ENCODE peak calls at places on chromosomes 5 and 9, in ten cellular contexts. One of them, this sample, is unnamed.

GRCh38 chr5:59972043-59972442 is 78.5 kb upstream of the PDE4D start:
- DNase-seq in HCT116: no peak
- DNase-seq in SHP77: no peak
- DNase-seq in skeletal muscle cell: no peak
- DNase-seq in fibroblast of lung: no peak
- DNase-seq in GDM1: no peak
- DNase-seq in progenitor cell of endocrine pancreas: no peak
- DNase-seq in AG09319: no peak
- DNase-seq in COR-L47: no peak
- DNase-seq in lower leg skin: no peak
- DNase-seq in this sample: no peak

GRCh38 chr9:114015607-114016006 is 62.5 kb downstream of the AMBP start:
- DNase-seq in HCT116: no peak
- DNase-seq in SHP77: no peak
- DNase-seq in skeletal muscle cell: no peak
- DNase-seq in fibroblast of lung: no peak
- DNase-seq in GDM1: no peak
- DNase-seq in progenitor cell of endocrine pancreas: peak; percentile 8
- DNase-seq in AG09319: no peak
- DNase-seq in COR-L47: no peak
- DNase-seq in lower leg skin: no peak
- DNase-seq in this sample: no peak

GRCh38 chr9:84817011-84817410 is 147.5 kb downstream of the NTRK2 start:
- DNase-seq in HCT116: no peak
- DNase-seq in SHP77: no peak
- DNase-seq in skeletal muscle cell: no peak
- DNase-seq in fibroblast of lung: no peak
- DNase-seq in GDM1: no peak
- DNase-seq in progenitor cell of endocrine pancreas: no peak
- DNase-seq in AG09319: no peak
- DNase-seq in COR-L47: no peak
- DNase-seq in lower leg skin: no peak
- DNase-seq in this sample: no peak

GRCh38 chr9:111037744-111038335 is 430 bp downstream of the LPAR1 start:
- DNase-seq in HCT116: peak; percentile 3
- DNase-seq in SHP77: no peak
- DNase-seq in skeletal muscle cell: no peak
- DNase-seq in fibroblast of lung: peak; percentile 44
- DNase-seq in GDM1: peak; percentile 56
- DNase-seq in progenitor cell of endocrine pancreas: peak; percentile 60
- DNase-seq in AG09319: no peak
- DNase-seq in COR-L47: no peak
- DNase-seq in lower leg skin: no peak
- DNase-seq in this sample: no peak

GRCh38 chr9:133474215-133474614 is 4.7 kb downstream of the SLC2A6 start:
- DNase-seq in HCT116: no peak
- DNase-seq in SHP77: no peak
- DNase-seq in skeletal muscle cell: no peak
- DNase-seq in fibroblast of lung: no peak
- DNase-seq in GDM1: peak; percentile 67
- DNase-seq in progenitor cell of endocrine pancreas: no peak
- DNase-seq in AG09319: no peak
- DNase-seq in COR-L47: no peak
- DNase-seq in lower leg skin: no peak
- DNase-seq in this sample: no peak

GRCh38 chr5:151770383-151771258 is 1.1 kb upstream of the G3BP1 start:
- DNase-seq in HCT116: no peak
- DNase-seq in SHP77: peak; percentile 73
- DNase-seq in skeletal muscle cell: peak; percentile 39
- DNase-seq in fibroblast of lung: peak; percentile 66
- DNase-seq in GDM1: peak; percentile 81
- DNase-seq in progenitor cell of endocrine pancreas: no peak
- DNase-seq in AG09319: peak; percentile 30
- DNase-seq in COR-L47: peak; percentile 79
- DNase-seq in lower leg skin: peak; percentile 74
- DNase-seq in this sample: no peak

GRCh38 chr5:112784726-112785125 is 47.0 kb downstream of the APC start:
- DNase-seq in HCT116: no peak
- DNase-seq in SHP77: no peak
- DNase-seq in skeletal muscle cell: no peak
- DNase-seq in fibroblast of lung: peak; percentile 29
- DNase-seq in GDM1: no peak
- DNase-seq in progenitor cell of endocrine pancreas: no peak
- DNase-seq in AG09319: no peak
- DNase-seq in COR-L47: no peak
- DNase-seq in lower leg skin: no peak
- DNase-seq in this sample: no peak

GRCh38 chr9:18910435-18910834 is 122.6 kb downstream of the SAXO1 start:
- DNase-seq in HCT116: no peak
- DNase-seq in SHP77: no peak
- DNase-seq in skeletal muscle cell: no peak
- DNase-seq in fibroblast of lung: peak; percentile 65
- DNase-seq in GDM1: no peak
- DNase-seq in progenitor cell of endocrine pancreas: no peak
- DNase-seq in AG09319: no peak
- DNase-seq in COR-L47: no peak
- DNase-seq in lower leg skin: no peak
- DNase-seq in this sample: no peak

GRCh38 chr9:98874721-98875255 is 67.3 kb downstream of the GALNT12 start:
- DNase-seq in HCT116: no peak
- DNase-seq in SHP77: no peak
- DNase-seq in skeletal muscle cell: no peak
- DNase-seq in fibroblast of lung: no peak
- DNase-seq in GDM1: no peak
- DNase-seq in progenitor cell of endocrine pancreas: no peak
- DNase-seq in AG09319: no peak
- DNase-seq in COR-L47: no peak
- DNase-seq in lower leg skin: no peak
- DNase-seq in this sample: no peak

This sample was measured in BJ.